ENCODE peak calls at places on chromosomes 13 and 19, in six cellular contexts. R is fibroblast of pulmonary artery, U is psoas muscle, I is neural progenitor cell, B is RWPE1, C is AG09319. X is an unnamed sample.

GRCh38 chr19:56504581-56504980 is 3.1 kb upstream of the ZNF471 start:
- DNase-seq in R (peak), U (no peak), I (no peak), B (no peak), C (no peak), X (no peak)

GRCh38 chr19:14003279-14004051 is 2.7 kb downstream of the RFX1 start:
- DNase-seq in R (no peak), U (no peak), I (no peak), B (no peak), C (no peak), X (no peak)

GRCh38 chr19:18424122-18424889 is 5.1 kb downstream of the SSBP4 start:
- DNase-seq in R (no peak), U (no peak), I (peak), B (no peak), C (no peak), X (no peak)

GRCh38 chr13:76948139-76948538 is at the start of gene ACOD1:
- DNase-seq in R (no peak), U (no peak), I (no peak), B (no peak), C (no peak), X (no peak)

GRCh38 chr13:65999441-65999840 is 1230.7 kb downstream of the PCDH9 start:
- DNase-seq in R (no peak), U (no peak), I (no peak), B (peak), C (no peak), X (no peak)

GRCh38 chr19:19538077-19538764 is at the start of gene CILP2:
- DNase-seq in R (no peak), U (peak), I (peak), B (peak), C (no peak), X (peak)

GRCh38 chr13:98879965-98880364 is 97.9 kb downstream of the DOCK9 start:
- DNase-seq in R (no peak), U (peak), I (no peak), B (no peak), C (no peak), X (no peak)

GRCh38 chr13:40476175-40476958 is 190.1 kb downstream of the FOXO1 start:
- DNase-seq in R (peak), U (no peak), I (no peak), B (no peak), C (no peak), X (no peak)

GRCh38 chr19:6210721-6211600 is 68.8 kb downstream of the MLLT1 start:
- DNase-seq in R (no peak), U (peak), I (no peak), B (no peak), C (no peak), X (no peak)

GRCh38 chr19:1400281-1401137 is 833 bp downstream of the GAMT start:
- DNase-seq in R (no peak), U (peak), I (peak), B (no peak), C (no peak), X (peak)

GRCh38 chr19:28859811-28860210 is 353.1 kb downstream of the UQCRFS1 start:
- DNase-seq in R (no peak), U (no peak), I (no peak), B (no peak), C (no peak), X (no peak)

GRCh38 chr13:35531551-35531950 is 55.1 kb upstream of the MAB21L1 start:
- DNase-seq in R (no peak), U (no peak), I (no peak), B (no peak), C (no peak), X (no peak)

GRCh38 chr13:98869408-98870090 is 108.3 kb downstream of the DOCK9 start:
- DNase-seq in R (peak), U (no peak), I (no peak), B (no peak), C (no peak), X (no peak)

GRCh38 chr19:40605201-40605971 is 4.2 kb downstream of the LTBP4 start:
- DNase-seq in R (peak), U (peak), I (peak), B (peak), C (no peak), X (peak)

GRCh38 chr19:3774621-3775373 is 2.8 kb upstream of the RAX2 start:
- DNase-seq in R (no peak), U (no peak), I (peak), B (no peak), C (no peak), X (peak)

GRCh38 chr19:3358919-3359849 is 7.2 kb upstream of the NFIC start:
- DNase-seq in R (peak), U (peak), I (peak), B (no peak), C (no peak), X (peak)

GRCh38 chr19:6476155-6476895 is 5.3 kb downstream of the DENND1C start:
- DNase-seq in R (peak), U (peak), I (peak), B (peak), C (no peak), X (peak)

GRCh38 chr13:29923554-29924481 is 73.4 kb upstream of the UBL3 start:
- DNase-seq in R (peak), U (peak), I (peak), B (peak), C (peak), X (peak)

GRCh38 chr13:29925457-29925856 is 75.0 kb upstream of the UBL3 start:
- DNase-seq in R (peak), U (peak), I (no peak), B (peak), C (peak), X (no peak)

GRCh38 chr13:29924951-29925350 is 74.5 kb upstream of the UBL3 start:
- DNase-seq in R (peak), U (no peak), I (no peak), B (no peak), C (no peak), X (peak)

GRCh38 chr13:29922896-29923295 is 72.5 kb upstream of the UBL3 start:
- DNase-seq in R (peak), U (no peak), I (no peak), B (no peak), C (no peak), X (no peak)

GRCh38 chr13:29924482-29924884 is 74.1 kb upstream of the UBL3 start:
- DNase-seq in R (peak), U (no peak), I (no peak), B (peak), C (no peak), X (no peak)
- TF ChIP-seq CTCF in R (no peak), U (no peak), I (no peak), B (peak), C (no peak), X (peak)

GRCh38 chr13:51583875-51584730 is at the start of gene WDFY2:
- DNase-seq in R (peak), U (peak), I (peak), B (peak), C (peak), X (peak)
- TF ChIP-seq CTCF in R (no peak), U (no peak), I (no peak), B (no peak), C (peak), X (no peak)

GRCh38 chr13:59978862-59979261 is 184.9 kb downstream of the DIAPH3 start:
- DNase-seq in R (no peak), U (no peak), I (no peak), B (no peak), C (no peak), X (no peak)

GRCh38 chr13:59976856-59977255 is 186.9 kb downstream of the DIAPH3 start:
- DNase-seq in R (no peak), U (no peak), I (no peak), B (no peak), C (no peak), X (no peak)

GRCh38 chr13:59979589-59979988 is 184.1 kb downstream of the DIAPH3 start:
- DNase-seq in R (no peak), U (no peak), I (no peak), B (no peak), C (no peak), X (no peak)

DNA sequence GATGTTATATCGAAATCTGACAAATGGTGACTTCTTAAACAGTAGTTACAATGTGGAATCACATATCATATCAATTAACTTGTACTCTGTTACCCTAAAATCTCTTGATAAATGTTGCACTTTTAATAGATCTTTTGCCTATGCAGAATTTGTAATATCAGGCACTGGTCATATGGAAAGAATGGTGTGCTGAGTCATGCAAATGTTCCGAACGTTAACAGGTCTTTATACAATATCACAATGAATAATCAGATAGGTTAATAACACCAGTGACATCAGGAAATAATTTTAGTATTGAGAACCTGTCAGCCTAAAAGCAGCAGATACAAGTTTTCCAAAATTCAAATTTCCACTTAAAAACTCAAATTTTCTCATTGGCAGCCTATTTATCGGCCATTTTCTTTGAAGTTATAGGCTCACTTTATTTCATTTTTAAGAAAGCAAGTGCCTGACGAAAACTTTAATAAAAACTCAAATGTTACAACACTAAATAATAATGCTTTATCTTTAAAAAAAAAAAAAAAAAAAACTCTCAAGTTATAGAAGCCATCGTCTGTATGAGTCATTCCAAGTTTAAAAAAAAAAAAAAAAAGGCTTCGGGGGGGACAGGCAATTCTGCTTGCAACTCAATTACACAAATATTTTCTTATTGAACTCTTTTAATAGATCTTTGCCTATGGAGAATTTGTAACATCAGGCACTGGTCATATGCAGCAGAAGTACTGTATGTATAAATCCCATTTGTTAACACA is 180.9 kb downstream of the DIAPH3 start:
- DNase-seq in R (peak), U (no peak), I (no peak), B (no peak), C (no peak), X (no peak)
- TF ChIP-seq CTCF in R (no peak), U (no peak), I (no peak), B (no peak), C (no peak), X (no peak)

GRCh38 chr13:23180711-23181110 is at the start of gene SGCG:
- DNase-seq in R (no peak), U (no peak), I (no peak), B (no peak), C (no peak), X (no peak)

GRCh38 chr13:23175920-23176319 is 4.9 kb upstream of the SGCG start:
- DNase-seq in R (peak), U (no peak), I (no peak), B (peak), C (no peak), X (no peak)
- TF ChIP-seq CTCF in R (peak), U (peak), I (peak), B (peak), C (peak), X (peak)

DNA sequence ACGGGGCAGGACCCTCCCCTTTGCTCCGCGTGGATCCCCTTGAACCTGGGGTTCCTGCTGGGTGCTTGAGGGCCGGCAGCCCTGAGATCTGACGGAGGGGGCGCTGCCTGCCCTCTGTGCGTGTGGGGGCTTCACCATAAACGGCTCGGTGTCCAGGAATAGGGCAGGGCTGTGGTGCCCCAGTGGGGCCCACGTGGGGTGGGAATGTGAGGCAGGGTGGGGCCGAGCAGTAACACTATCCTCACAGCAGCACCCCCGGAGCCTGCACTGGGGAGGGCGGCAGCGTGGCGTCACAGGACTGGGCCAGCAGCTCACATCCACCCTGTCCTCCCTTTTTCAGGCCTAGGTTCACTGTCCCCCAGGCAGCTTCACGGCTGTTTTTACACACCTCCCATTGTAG is 38.0 kb downstream of the GAS6 start:
- DNase-seq in R (no peak), U (no peak), I (no peak), B (no peak), C (no peak), X (no peak)
- TF ChIP-seq CTCF in R (no peak), U (no peak), I (no peak), B (no peak), C (no peak), X (no peak)

GRCh38 chr19:47074621-47075020 is 26.2 kb upstream of the TMEM160 start:
- DNase-seq in R (no peak), U (no peak), I (no peak), B (no peak), C (no peak), X (no peak)
- TF ChIP-seq CTCF in R (no peak), U (no peak), I (no peak), B (no peak), C (no peak), X (no peak)

DNA sequence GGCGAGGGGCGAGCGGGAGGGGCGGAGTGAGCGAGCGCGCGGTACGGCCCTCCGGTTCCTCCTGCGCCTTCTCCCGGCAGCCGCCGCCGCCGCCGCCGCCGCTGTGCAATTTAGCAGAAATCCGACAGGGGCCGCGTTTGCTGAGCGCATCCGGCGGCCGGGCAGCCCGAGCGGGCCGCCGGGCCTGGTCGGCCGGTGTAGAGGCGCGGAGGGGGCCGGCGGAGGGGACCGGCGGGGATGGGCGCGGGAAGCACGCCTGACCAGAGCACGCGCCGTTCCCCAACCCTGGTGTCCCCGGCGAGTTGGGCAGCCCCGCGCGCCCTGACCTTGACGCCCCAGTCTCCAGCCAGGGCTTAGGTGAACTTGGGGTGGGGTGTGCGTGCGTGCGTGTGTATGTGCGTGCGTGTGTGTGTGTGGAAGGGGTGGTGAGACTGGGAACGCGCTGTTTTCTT is 144.5 kb upstream of the ZNF536 start:
- DNase-seq in R (peak), U (peak), I (peak), B (peak), C (no peak), X (peak)
- TF ChIP-seq CTCF in R (no peak), U (peak), I (peak), B (peak), C (peak), X (peak)

GRCh38 chr19:15437355-15438123 is 12.2 kb downstream of the WIZ start:
- DNase-seq in R (peak), U (peak), I (no peak), B (no peak), C (no peak), X (no peak)
- TF ChIP-seq CTCF in R (peak), U (peak), I (no peak), B (no peak), C (peak), X (no peak)